ENCODE peak calls at places on chromosome 5, in eight cellular contexts. Q is suprapubic skin, W is psoas muscle, M is K562, Y is GM23338, B is astrocyte, T is heart left ventricle, A is cardiac muscle cell. L is an unnamed sample.
A peak's percentile ranks its signal among the peaks of the same experiment; 100 is the strongest.

GRCh38 chr5:177094224-177095087 is 7.7 kb downstream of the FGFR4 start:
- DNase-seq in Q (no peak), W (peak; percentile 91), M (no peak), Y (no peak), B (no peak), T (peak; percentile 92), A (no peak), L (no peak)

GRCh38 chr5:94523018-94523417 is 95.4 kb downstream of the KIAA0825 start:
- DNase-seq in Q (no peak), W (no peak), M (no peak), Y (no peak), B (no peak), T (no peak), A (no peak), L (no peak)

GRCh38 chr5:10563940-10564837 is at the start of gene ANKRD33B:
- DNase-seq in Q (no peak), W (peak; percentile 71), M (peak; percentile 80), Y (peak; percentile 84), B (peak; percentile 41), T (peak; percentile 83), A (peak; percentile 88), L (peak; percentile 77)

GRCh38 chr5:79107020-79107796 is 4.4 kb upstream of the BHMT start:
- DNase-seq in Q (no peak), W (no peak), M (no peak), Y (no peak), B (peak; percentile 19), T (no peak), A (no peak), L (no peak)

GRCh38 chr5:41695920-41696582 is 174.2 kb downstream of the OXCT1 start:
- DNase-seq in Q (no peak), W (no peak), M (peak; percentile 11), Y (peak; percentile 48), B (no peak), T (no peak), A (no peak), L (no peak)

GRCh38 chr5:122743231-122743630 is 31.6 kb upstream of the SNX2 start:
- DNase-seq in Q (no peak), W (no peak), M (no peak), Y (no peak), B (no peak), T (no peak), A (no peak), L (no peak)

GRCh38 chr5:96745844-96746531 is 61.8 kb downstream of the ERAP1 start:
- DNase-seq in Q (no peak), W (no peak), M (peak; percentile 11), Y (no peak), B (no peak), T (no peak), A (no peak), L (no peak)

GRCh38 chr5:19547640-19548039 is 440.4 kb downstream of the CDH18 start:
- DNase-seq in Q (no peak), W (no peak), M (no peak), Y (no peak), B (peak; percentile 84), T (no peak), A (no peak), L (no peak)

GRCh38 chr5:109479260-109479860 is 69.6 kb upstream of the PJA2 start:
- DNase-seq in Q (no peak), W (no peak), M (no peak), Y (peak; percentile 27), B (no peak), T (no peak), A (peak; percentile 11), L (no peak)

GRCh38 chr5:122077451-122078115 is 476 bp downstream of the LOX start:
- DNase-seq in Q (peak; percentile 77), W (peak; percentile 54), M (no peak), Y (peak; percentile 70), B (no peak), T (peak; percentile 68), A (peak; percentile 58), L (peak; percentile 66)

DNA sequence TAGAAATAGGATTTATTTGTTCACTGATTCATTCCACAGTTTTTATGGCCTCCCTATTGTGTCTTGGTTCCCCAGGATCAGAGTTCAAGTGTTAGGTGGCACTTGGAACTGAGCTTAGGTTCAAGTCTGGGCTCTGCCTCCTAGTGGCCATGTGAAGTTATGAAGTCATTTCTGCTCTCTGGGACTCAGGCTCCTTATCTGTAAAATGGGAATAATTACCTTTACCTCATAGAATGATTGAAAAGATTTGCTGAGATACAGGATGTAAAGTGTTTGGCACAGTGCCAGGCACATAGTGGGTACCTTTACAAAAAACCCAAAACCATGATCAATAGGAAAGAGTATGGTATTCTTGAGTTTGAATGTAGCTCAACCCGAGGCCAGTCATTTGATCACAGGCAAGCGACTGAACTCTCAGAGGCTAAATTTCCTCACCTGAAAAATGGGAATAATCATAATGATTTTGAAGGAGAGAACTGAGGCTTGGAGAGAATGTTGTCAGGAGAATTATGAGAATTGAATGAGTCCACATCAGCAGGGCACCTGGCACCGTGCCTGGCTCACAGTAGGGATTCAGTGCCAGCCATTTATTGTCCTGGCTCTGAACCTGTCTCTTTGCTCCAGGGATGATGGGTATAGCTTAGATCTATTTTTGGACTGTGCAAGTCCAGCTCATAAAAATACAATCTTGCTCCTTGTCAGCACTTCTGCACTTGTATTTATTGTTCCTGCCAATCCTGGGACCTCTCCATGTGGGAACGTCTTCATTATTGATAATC is 10.7 kb downstream of the NSG2 start:
- DNase-seq in Q (no peak), W (no peak), M (no peak), Y (peak; percentile 24), B (no peak), T (peak; percentile 67), A (no peak), L (no peak)
- TF ChIP-seq CTCF in Q (no peak), W (peak; percentile 6), M (no peak), Y (peak; percentile 51), B (no peak), T (no peak), A (no peak), L (no peak)

DNA sequence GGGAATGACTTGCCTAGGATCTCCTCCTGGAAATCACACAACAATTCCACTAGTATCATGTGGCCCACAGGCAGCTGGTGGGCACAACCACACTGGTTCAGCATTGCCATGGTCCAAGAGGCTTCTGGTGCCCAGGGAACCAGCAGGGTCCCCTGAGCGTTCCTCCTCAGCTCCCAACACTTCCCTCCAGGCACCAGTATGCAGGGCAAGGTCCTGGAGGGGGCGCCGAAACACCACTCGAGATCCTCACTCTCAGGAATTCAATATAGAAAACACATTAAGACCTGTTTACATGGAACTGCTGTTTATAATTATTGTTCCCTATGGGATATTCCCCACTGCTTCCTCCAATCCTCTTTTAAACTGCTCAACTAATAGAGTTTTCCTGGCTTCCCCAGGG is 91.9 kb upstream of the GABRP start:
- DNase-seq in Q (no peak), W (no peak), M (no peak), Y (peak; percentile 80), B (no peak), T (no peak), A (no peak), L (no peak)
- H3K27me3 ChIP-seq in Q (peaks cover 38% of the 10 kb centered on the region), W (no peaks in the 10 kb centered on the region), M (no peaks in the 10 kb centered on the region), Y (no peaks in the 10 kb centered on the region), B (peaks cover 4% of the 10 kb centered on the region), T (no peaks in the 10 kb centered on the region), A (peaks cover 31% of the 10 kb centered on the region), L (peaks cover 17% of the 10 kb centered on the region)

DNA sequence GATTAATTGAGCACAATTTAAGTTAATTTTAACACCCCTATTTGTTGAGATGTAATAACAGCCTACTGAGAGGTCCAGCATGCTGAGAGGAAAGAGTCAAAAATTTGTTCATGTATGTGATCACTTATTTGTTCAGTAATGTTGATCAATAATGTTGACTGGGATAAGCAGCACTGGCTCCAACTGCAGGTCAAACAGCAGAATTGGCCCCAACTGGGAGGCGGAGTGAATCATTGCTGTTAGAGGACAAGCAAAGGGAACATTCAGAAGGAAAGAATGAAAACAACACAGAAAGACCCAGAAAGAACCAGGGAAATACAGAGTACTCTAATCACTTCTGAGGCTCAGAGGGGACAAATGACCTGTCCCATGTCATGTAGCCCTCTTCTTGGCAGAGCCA is 221.1 kb downstream of the COMMD10 start:
- DNase-seq in Q (no peak), W (no peak), M (no peak), Y (no peak), B (no peak), T (no peak), A (no peak), L (no peak)
- TF ChIP-seq CTCF in Q (no peak), W (no peak), M (no peak), Y (no peak), B (no peak), T (no peak), A (no peak), L (no peak)

DNA sequence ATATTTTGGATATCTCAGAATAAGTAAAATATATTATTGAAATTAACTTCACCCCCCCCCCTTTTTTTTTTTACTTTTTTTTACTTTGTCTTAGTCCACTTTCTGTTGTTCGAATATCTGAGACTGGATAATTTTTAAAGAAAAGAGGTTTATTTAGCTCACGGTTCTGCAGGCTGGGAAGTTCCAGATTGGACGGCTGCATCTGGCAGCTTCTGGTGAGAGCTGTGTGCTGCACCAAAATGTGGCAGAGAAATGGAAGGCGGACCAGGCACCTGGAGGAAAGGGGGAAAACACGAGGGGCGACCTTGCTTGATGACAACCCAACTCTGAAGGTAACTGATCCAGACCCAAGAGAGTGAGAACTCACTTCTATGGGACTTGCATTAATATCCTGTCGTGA is 5.6 kb upstream of the GMCL2 start:
- DNase-seq in Q (no peak), W (no peak), M (no peak), Y (no peak), B (no peak), T (no peak), A (no peak), L (no peak)
- H3K27me3 ChIP-seq in Q (no peaks in the 10 kb centered on the region), W (no peaks in the 10 kb centered on the region), M (peaks cover 5% of the 10 kb centered on the region), Y (no peaks in the 10 kb centered on the region), B (peaks cover 5% of the 10 kb centered on the region), T (no peaks in the 10 kb centered on the region), A (no peaks in the 10 kb centered on the region), L (no peaks in the 10 kb centered on the region)

GRCh38 chr5:36741138-36741537 is 134.7 kb downstream of the SLC1A3 start:
- DNase-seq in Q (no peak), W (no peak), M (no peak), Y (no peak), B (no peak), T (no peak), A (no peak), L (no peak)
- TF ChIP-seq CTCF in Q (no peak), W (no peak), M (no peak), Y (no peak), B (no peak), T (no peak), A (no peak), L (no peak)

DNA sequence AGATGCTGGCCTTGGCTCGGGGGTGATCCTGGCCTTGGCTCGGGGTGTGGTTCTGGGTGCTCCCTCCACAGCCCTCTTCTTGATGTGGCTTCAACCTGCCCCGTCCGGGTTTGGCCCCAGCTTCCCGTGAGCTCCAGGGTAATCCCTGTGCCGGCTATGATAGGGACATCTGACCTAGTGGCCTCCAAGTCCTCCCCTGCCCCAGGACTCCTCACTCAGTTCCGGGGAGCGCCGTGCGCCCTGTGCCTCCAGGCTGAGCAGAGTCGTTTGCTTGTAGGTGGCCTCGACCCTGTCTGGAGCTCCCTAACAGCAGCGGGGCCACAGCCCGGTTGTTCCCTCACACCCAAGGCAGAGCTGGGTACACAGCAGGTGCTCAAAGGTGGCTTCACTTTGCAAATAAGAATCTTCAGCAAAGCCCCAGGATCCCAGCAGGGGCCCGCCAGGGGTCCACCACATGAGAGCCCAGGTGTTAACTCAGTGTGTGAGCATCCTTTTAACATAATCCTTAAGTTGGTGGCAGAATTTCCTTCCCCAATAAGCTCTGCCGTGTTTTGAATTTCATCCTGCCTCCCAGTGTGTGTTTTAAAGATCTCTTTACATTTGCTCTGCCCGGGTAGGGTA is 32.3 kb upstream of the CEP72 start:
- DNase-seq in Q (peak; percentile 73), W (no peak), M (no peak), Y (no peak), B (no peak), T (no peak), A (no peak), L (no peak)
- H3K27me3 ChIP-seq in Q (peaks cover 59% of the 10 kb centered on the region), W (no peaks in the 10 kb centered on the region), M (peaks cover 43% of the 10 kb centered on the region), Y (no peaks in the 10 kb centered on the region), B (peaks cover 30% of the 10 kb centered on the region), T (no peaks in the 10 kb centered on the region), A (no peaks in the 10 kb centered on the region), L (no peaks in the 10 kb centered on the region)

GRCh38 chr5:129361441-129362025 is 98.6 kb upstream of the ADAMTS19 start:
- DNase-seq in Q (no peak), W (no peak), M (no peak), Y (peak; percentile 72), B (no peak), T (no peak), A (peak; percentile 38), L (no peak)
- TF ChIP-seq CTCF in Q (no peak), W (no peak), M (no peak), Y (peak; percentile 84), B (peak; percentile 42), T (no peak), A (peak; percentile 66), L (no peak)

L was measured in tibial artery.